ENCODE peak calls at places on chromosomes 13 and 19, in seven cellular contexts. G, Z, K, O, W, M and C are unnamed samples.

GRCh38 chr13:52925221-52925620 is 76.8 kb upstream of the PCDH8 start:
- DNase-seq in O (no peak), Z (peak), W (no peak), G (no peak), M (no peak), K (no peak), C (no peak)

GRCh38 chr19:38250821-38251563 is 5.2 kb downstream of the PPP1R14A start:
- DNase-seq in G (peak), W (no peak), O (no peak), Z (peak), M (no peak), K (peak), C (no peak)

GRCh38 chr13:63408227-63409202 is 1992.9 kb upstream of the PCDH20 start:
- DNase-seq in W (no peak), K (no peak), M (no peak), O (no peak), G (no peak), Z (no peak), C (no peak)

GRCh38 chr13:45393941-45394570 is 24.1 kb downstream of the SLC25A30 start:
- DNase-seq in Z (no peak), O (no peak), M (no peak), K (peak), W (peak), G (peak), C (no peak)

GRCh38 chr19:47544476-47544875 is 28.5 kb downstream of the ZNF541 start:
- DNase-seq in M (no peak), G (no peak), W (no peak), O (no peak), Z (no peak), K (no peak), C (no peak)

GRCh38 chr13:98202026-98202425 is 25.0 kb upstream of the RNF113B start:
- DNase-seq in Z (no peak), K (peak), M (no peak), O (no peak), W (no peak), G (peak), C (no peak)

GRCh38 chr13:41065098-41065497 is 3.8 kb downstream of the WBP4 start:
- DNase-seq in Z (no peak), M (no peak), G (no peak), W (peak), K (no peak), O (no peak), C (no peak)

GRCh38 chr13:99996177-99996705 is 14.7 kb downstream of the ZIC2 start:
- DNase-seq in O (no peak), G (no peak), W (no peak), M (no peak), Z (no peak), K (no peak), C (no peak)

GRCh38 chr13:22130254-22130653 is 459.4 kb downstream of the FGF9 start:
- DNase-seq in K (no peak), O (no peak), Z (no peak), W (no peak), G (no peak), M (no peak), C (no peak)

GRCh38 chr13:87122551-87122950 is 548.6 kb upstream of the SLITRK5 start:
- DNase-seq in Z (no peak), M (no peak), O (no peak), G (no peak), W (no peak), K (no peak), C (no peak)

GRCh38 chr13:50404769-50405168 is 389.5 kb downstream of the KCNRG start:
- DNase-seq in O (no peak), G (no peak), K (no peak), W (no peak), M (no peak), Z (no peak), C (no peak)

GRCh38 chr13:52356327-52356726 is 49.6 kb downstream of the THSD1 start:
- DNase-seq in M (no peak), O (no peak), K (no peak), W (peak), G (no peak), Z (no peak), C (no peak)

GRCh38 chr19:40745402-40745780 is 4.9 kb downstream of the ACTMAP start:
- DNase-seq in K (no peak), G (no peak), Z (no peak), O (no peak), M (no peak), W (no peak), C (no peak)

GRCh38 chr19:50414850-50415660 is 3.7 kb upstream of the SPIB start:
- DNase-seq in W (peak), M (peak), O (peak), K (peak), G (no peak), Z (peak), C (peak)

GRCh38 chr13:106619688-106620555 is 52.0 kb upstream of the ARGLU1 start:
- DNase-seq in O (peak), K (no peak), Z (no peak), G (peak), W (peak), M (peak), C (peak)

GRCh38 chr19:1482361-1483066 is 3.5 kb upstream of the C19orf25 start:
- DNase-seq in K (no peak), W (no peak), O (no peak), Z (no peak), M (no peak), G (no peak), C (no peak)

GRCh38 chr19:8302734-8303133 is 5.4 kb downstream of the CD320 start:
- DNase-seq in Z (no peak), M (no peak), O (no peak), W (no peak), K (no peak), G (no peak), C (no peak)

GRCh38 chr13:42477588-42478190 is 96.3 kb upstream of the TNFSF11 start:
- DNase-seq in Z (peak), W (no peak), K (no peak), O (no peak), G (no peak), M (no peak), C (no peak)